ENCODE peak calls at places on chromosomes 6 and 20, in four cellular contexts. One of them, this sample, is unnamed.
A peak's percentile ranks its signal among the peaks of the same experiment; 100 is the strongest.

GRCh38 chr20:32111287-32111686 is 1.8 kb downstream of the TM9SF4 start:
- DNase-seq in fibroblast of mammary gland: no peak
- DNase-seq in IMR-90: no peak
- DNase-seq in BJ: no peak
- DNase-seq in this sample: no peak

GRCh38 chr20:43993552-43993951 is 78.9 kb downstream of the TOX2 start:
- DNase-seq in IMR-90: peak; percentile 31
- DNase-seq in BJ: no peak
- DNase-seq in fibroblast of mammary gland: no peak
- DNase-seq in this sample: no peak

GRCh38 chr6:72689107-72689954 is 67.5 kb downstream of the KCNQ5 start:
- DNase-seq in BJ: no peak
- DNase-seq in IMR-90: no peak
- DNase-seq in fibroblast of mammary gland: peak; percentile 42
- DNase-seq in this sample: no peak

GRCh38 chr6:170443151-170443662 is 109.9 kb downstream of the PSMB1 start:
- DNase-seq in BJ: no peak
- DNase-seq in IMR-90: no peak
- DNase-seq in fibroblast of mammary gland: no peak
- DNase-seq in this sample: no peak

GRCh38 chr20:63667858-63668257 is 9.7 kb downstream of the RTEL1 start:
- DNase-seq in BJ: no peak
- DNase-seq in fibroblast of mammary gland: no peak
- DNase-seq in IMR-90: no peak
- DNase-seq in this sample: no peak

GRCh38 chr20:35515949-35516645 is 13.4 kb downstream of the C20orf173 start:
- DNase-seq in fibroblast of mammary gland: peak; percentile 84
- DNase-seq in IMR-90: peak; percentile 86
- DNase-seq in BJ: peak; percentile 35
- DNase-seq in this sample: peak; percentile 88

GRCh38 chr6:36906539-36906938 is 20.8 kb downstream of the C6orf89 start:
- DNase-seq in IMR-90: no peak
- DNase-seq in fibroblast of mammary gland: no peak
- DNase-seq in BJ: no peak
- DNase-seq in this sample: no peak

GRCh38 chr20:16083639-16084280 is 489.5 kb downstream of the KIF16B start:
- DNase-seq in BJ: no peak
- DNase-seq in IMR-90: no peak
- DNase-seq in fibroblast of mammary gland: no peak
- DNase-seq in this sample: no peak

GRCh38 chr20:24963672-24964517 is 14.8 kb downstream of the CST7 start:
- DNase-seq in fibroblast of mammary gland: no peak
- DNase-seq in IMR-90: no peak
- DNase-seq in BJ: no peak
- DNase-seq in this sample: no peak

GRCh38 chr20:15654208-15654649 is 919.0 kb downstream of the KIF16B start:
- DNase-seq in fibroblast of mammary gland: peak; percentile 52
- DNase-seq in IMR-90: peak; percentile 49
- DNase-seq in BJ: no peak
- DNase-seq in this sample: peak; percentile 72

GRCh38 chr6:133587841-133588240 is 301.1 kb upstream of the TCF21 start:
- DNase-seq in BJ: peak; percentile 53
- DNase-seq in fibroblast of mammary gland: peak; percentile 84
- DNase-seq in IMR-90: peak; percentile 87
- DNase-seq in this sample: no peak

GRCh38 chr20:32078777-32079176 is 26.7 kb downstream of the HCK start:
- DNase-seq in IMR-90: no peak
- DNase-seq in fibroblast of mammary gland: no peak
- DNase-seq in BJ: no peak
- DNase-seq in this sample: no peak

GRCh38 chr6:3809982-3810381 is 39.2 kb upstream of the FAM50B start:
- DNase-seq in fibroblast of mammary gland: no peak
- DNase-seq in BJ: no peak
- DNase-seq in IMR-90: no peak
- DNase-seq in this sample: no peak

GRCh38 chr6:108632441-108632840 is 71.7 kb downstream of the FOXO3 start:
- DNase-seq in fibroblast of mammary gland: no peak
- DNase-seq in IMR-90: no peak
- DNase-seq in BJ: no peak
- DNase-seq in this sample: peak; percentile 14

GRCh38 chr6:137956098-137956488 is 89.0 kb downstream of the TNFAIP3 start:
- DNase-seq in fibroblast of mammary gland: no peak
- DNase-seq in IMR-90: no peak
- DNase-seq in BJ: no peak
- DNase-seq in this sample: no peak

GRCh38 chr6:30542915-30543314 is 13.4 kb downstream of the GNL1 start:
- DNase-seq in fibroblast of mammary gland: peak; percentile 29
- DNase-seq in BJ: no peak
- DNase-seq in IMR-90: peak; percentile 63
- DNase-seq in this sample: no peak

GRCh38 chr6:139037490-139037889 is 8.9 kb downstream of the ABRACL start:
- DNase-seq in fibroblast of mammary gland: peak; percentile 98
- DNase-seq in IMR-90: peak; percentile 79
- DNase-seq in BJ: no peak
- DNase-seq in this sample: no peak

GRCh38 chr6:122717350-122717749 is 62.2 kb upstream of the FABP7 start:
- DNase-seq in IMR-90: peak; percentile 77
- DNase-seq in fibroblast of mammary gland: peak; percentile 58
- DNase-seq in BJ: no peak
- DNase-seq in this sample: peak; percentile 33

GRCh38 chr6:93550551-93551276 is 131.4 kb upstream of the EPHA7 start:
- DNase-seq in fibroblast of mammary gland: no peak
- DNase-seq in BJ: no peak
- DNase-seq in IMR-90: no peak
- DNase-seq in this sample: no peak

GRCh38 chr20:32480361-32481199 is 104.6 kb downstream of the NOL4L start:
- DNase-seq in BJ: no peak
- DNase-seq in IMR-90: peak; percentile 44
- DNase-seq in fibroblast of mammary gland: no peak
- DNase-seq in this sample: no peak

GRCh38 chr6:79602859-79603258 is 28.3 kb upstream of the SH3BGRL2 start:
- DNase-seq in fibroblast of mammary gland: no peak
- DNase-seq in BJ: no peak
- DNase-seq in IMR-90: no peak
- DNase-seq in this sample: no peak
- H3K4me3 ChIP-seq in fibroblast of mammary gland: no peak overlapping the region
- H3K4me3 ChIP-seq in BJ: no peak overlapping the region
- H3K4me3 ChIP-seq in IMR-90: no peak overlapping the region
- H3K4me3 ChIP-seq in this sample: no peak overlapping the region

DNA sequence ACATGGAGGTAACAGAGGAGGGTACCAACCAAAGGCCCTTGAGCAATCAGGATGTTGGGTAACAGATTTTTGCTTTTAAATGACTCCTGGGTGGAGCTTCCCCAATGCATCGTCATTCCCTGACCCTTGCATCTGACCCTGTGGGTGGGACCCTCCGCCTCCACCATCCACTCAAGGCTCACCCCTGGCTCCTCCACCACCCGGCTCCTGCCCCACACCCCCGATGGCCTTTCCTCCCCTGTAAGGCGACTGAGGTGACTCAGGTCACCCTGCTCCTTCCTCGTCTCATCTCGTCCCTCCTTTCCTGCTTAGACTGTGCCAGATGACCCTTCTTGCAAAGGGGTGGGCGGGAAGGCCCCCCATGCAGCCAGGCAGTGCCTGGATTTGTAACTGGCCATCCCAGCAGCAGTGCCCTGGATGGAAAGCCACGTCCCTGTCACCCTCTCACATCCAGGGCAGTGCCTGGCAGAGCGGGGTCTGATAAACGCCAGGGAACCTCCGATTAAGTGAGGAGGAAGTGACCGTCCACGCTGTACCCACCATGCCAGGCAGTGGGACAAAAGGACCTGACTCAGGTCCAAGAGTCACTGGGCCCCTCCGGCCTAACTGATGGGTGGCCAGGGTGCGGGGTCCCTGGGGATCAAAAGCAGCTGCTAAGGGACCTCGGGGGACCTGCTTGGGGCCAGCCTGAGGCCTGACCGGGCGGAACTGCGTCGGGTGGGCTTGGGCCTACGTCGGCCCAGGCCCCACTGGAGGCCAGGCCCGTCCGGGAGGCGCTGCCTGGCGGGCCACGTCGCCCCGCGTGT is 624 bp upstream of the NPEPL1 start:
- DNase-seq in fibroblast of mammary gland: peak; percentile 85
- DNase-seq in BJ: no peak
- DNase-seq in IMR-90: no peak
- DNase-seq in this sample: no peak
- TF ChIP-seq CTCF in fibroblast of mammary gland: no peak
- TF ChIP-seq CTCF in BJ: no peak
- TF ChIP-seq CTCF in IMR-90: no peak
- TF ChIP-seq CTCF in this sample: no peak

GRCh38 chr6:25968769-25969168 is 6.2 kb downstream of the TRIM38 start:
- DNase-seq in IMR-90: peak; percentile 17
- DNase-seq in BJ: no peak
- DNase-seq in fibroblast of mammary gland: peak; percentile 74
- DNase-seq in this sample: no peak

GRCh38 chr6:25973923-25974555 is 11.4 kb downstream of the TRIM38 start:
- DNase-seq in IMR-90: no peak
- DNase-seq in BJ: no peak
- DNase-seq in fibroblast of mammary gland: no peak
- DNase-seq in this sample: no peak

GRCh38 chr6:25972902-25973301 is 10.3 kb downstream of the TRIM38 start:
- DNase-seq in BJ: no peak
- DNase-seq in IMR-90: no peak
- DNase-seq in fibroblast of mammary gland: no peak
- DNase-seq in this sample: peak; percentile 25

GRCh38 chr6:25972128-25972527 is 9.5 kb downstream of the TRIM38 start:
- DNase-seq in BJ: no peak
- DNase-seq in fibroblast of mammary gland: no peak
- DNase-seq in IMR-90: no peak
- DNase-seq in this sample: no peak

GRCh38 chr6:25971187-25971811 is 8.7 kb downstream of the TRIM38 start:
- DNase-seq in fibroblast of mammary gland: peak; percentile 93
- DNase-seq in IMR-90: peak; percentile 92
- DNase-seq in BJ: peak; percentile 86
- DNase-seq in this sample: peak; percentile 78
- H3K4me3 ChIP-seq in fibroblast of mammary gland: no peak overlapping the region
- H3K4me3 ChIP-seq in IMR-90: no peak overlapping the region
- H3K4me3 ChIP-seq in BJ: no peak overlapping the region
- H3K4me3 ChIP-seq in this sample: no peak overlapping the region

GRCh38 chr6:35496851-35497570 is at the start of gene TEAD3:
- DNase-seq in BJ: no peak
- DNase-seq in fibroblast of mammary gland: peak; percentile 67
- DNase-seq in IMR-90: peak; percentile 56
- DNase-seq in this sample: peak; percentile 77

GRCh38 chr6:35499372-35499771 is 2.5 kb upstream of the TEAD3 start:
- DNase-seq in BJ: no peak
- DNase-seq in fibroblast of mammary gland: no peak
- DNase-seq in IMR-90: no peak
- DNase-seq in this sample: no peak

GRCh38 chr6:35496036-35496850 is 636 bp downstream of the TEAD3 start:
- DNase-seq in fibroblast of mammary gland: no peak
- DNase-seq in BJ: no peak
- DNase-seq in IMR-90: no peak
- DNase-seq in this sample: peak; percentile 56

GRCh38 chr6:35498407-35499045 is 1.6 kb upstream of the TEAD3 start:
- DNase-seq in IMR-90: no peak
- DNase-seq in BJ: no peak
- DNase-seq in fibroblast of mammary gland: no peak
- DNase-seq in this sample: no peak

DNA sequence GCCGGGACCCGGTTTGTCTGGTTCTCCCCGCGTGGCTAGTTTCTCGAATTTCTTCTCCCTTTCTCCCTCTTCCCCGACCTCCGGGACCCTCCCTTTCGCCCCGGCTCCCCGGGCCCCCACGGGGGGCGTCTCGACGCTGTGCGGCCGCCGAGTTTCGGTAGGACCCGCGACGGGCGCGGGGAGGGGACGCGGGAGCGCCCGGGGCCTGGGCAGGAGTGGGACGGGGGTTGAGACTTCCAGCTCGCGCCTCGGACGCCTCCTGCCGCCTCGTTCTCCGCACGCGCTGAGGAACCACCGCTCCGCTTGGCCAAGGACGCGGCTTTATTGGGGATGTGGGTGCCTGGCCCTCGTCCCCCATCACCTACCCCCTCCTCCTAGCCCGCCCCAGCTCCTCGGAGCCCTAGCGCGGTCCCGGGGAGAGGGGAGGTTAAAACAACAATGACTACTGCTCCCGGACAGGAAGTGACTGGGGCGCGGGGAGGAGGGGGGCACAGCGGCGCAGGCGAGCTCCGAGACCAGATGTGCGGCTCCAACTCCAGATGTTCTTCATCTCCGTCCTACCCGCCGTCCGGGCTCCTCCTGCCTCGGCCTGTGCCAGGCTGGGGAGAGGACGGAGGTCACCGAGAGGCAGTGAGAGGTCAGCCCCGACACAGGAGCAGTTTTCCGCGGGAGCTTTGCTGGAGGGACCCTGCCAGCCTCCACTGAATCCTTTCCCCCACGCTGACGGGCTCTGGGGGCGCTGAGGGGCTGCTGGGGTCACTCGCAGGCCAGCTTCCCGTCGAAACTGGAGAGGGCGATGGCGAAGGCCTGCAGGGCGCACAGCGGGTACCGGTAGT is 910 bp upstream of the TEAD3 start:
- DNase-seq in BJ: peak; percentile 39
- DNase-seq in fibroblast of mammary gland: peak; percentile 85
- DNase-seq in IMR-90: peak; percentile 75
- DNase-seq in this sample: peak; percentile 60
- TF ChIP-seq CTCF in BJ: peak; percentile 14
- TF ChIP-seq CTCF in fibroblast of mammary gland: no peak
- TF ChIP-seq CTCF in IMR-90: peak; percentile 8
- TF ChIP-seq CTCF in this sample: peak; percentile 5

DNA sequence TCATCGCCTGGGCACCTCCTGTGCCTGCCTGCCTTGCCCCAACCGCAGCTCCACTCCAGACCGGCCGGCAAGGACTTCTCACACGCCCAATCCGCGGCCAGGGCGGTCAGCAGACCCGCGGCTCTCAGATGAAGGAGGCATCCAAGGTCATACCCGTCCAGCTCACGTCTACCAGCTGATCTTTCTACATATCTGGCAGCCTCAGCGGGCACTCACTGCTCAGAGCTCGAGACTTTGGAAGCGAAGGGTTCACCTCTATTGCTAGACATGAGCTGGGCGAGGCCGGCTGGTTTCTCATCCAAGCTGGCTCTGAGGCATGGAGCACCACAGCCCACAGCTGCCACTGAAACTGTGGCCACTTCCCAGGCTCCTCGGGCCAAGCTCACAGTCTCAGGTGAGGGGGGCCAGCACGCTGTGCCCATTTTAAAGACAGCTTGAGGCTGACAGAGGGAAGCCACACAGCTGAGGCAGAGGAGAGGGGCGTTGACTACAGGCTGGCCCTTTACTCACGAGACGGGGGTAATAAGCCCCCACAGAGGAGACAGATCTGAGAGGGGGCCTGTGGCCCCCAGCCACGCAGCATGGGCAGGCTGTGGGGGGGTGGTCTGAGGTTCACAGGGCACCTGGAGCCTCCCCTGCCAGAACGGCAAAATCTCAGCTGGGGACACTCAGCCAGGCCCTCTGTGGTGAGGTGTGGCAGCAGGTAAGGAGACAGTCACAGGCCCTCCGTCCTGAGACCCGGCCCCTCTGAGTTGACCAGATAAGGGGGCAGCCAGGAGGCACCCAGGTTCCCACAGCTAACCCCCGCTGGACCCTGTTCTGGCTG is 2.0 kb downstream of the LAMA5 start:
- DNase-seq in IMR-90: no peak
- DNase-seq in BJ: no peak
- DNase-seq in fibroblast of mammary gland: no peak
- DNase-seq in this sample: no peak
- H3K4me3 ChIP-seq in IMR-90: no peak overlapping the region
- H3K4me3 ChIP-seq in BJ: no peak overlapping the region
- H3K4me3 ChIP-seq in fibroblast of mammary gland: no peak overlapping the region
- H3K4me3 ChIP-seq in this sample: peak overlapping the region; percentile 94

This sample was measured in epithelial cell of esophagus.